ENCODE peak calls at places on chromosome 1, in six cellular contexts. F is fibroblast of lung; N is left lung; P is cardiac muscle cell; I is CD8-positive, alpha-beta T cell; Z is ascending aorta. O is an unnamed sample. For H3K4me1, the result is how much of the 10 kb centered on the place peaks cover.

GRCh38 chr1:21278898-21279819 is 11.1 kb downstream of the ECE1 start:
- DNase-seq in F (peak), N (no peak), P (no peak), I (no peak), Z (no peak), O (no peak)

GRCh38 chr1:172085372-172085771 is 244.1 kb downstream of the DNM3 start:
- DNase-seq in F (no peak), N (no peak), P (no peak), I (no peak), Z (no peak), O (no peak)

GRCh38 chr1:2858676-2859075 is 57.2 kb upstream of the TTC34 start:
- DNase-seq in F (no peak), N (no peak), P (no peak), I (no peak), Z (no peak), O (no peak)

GRCh38 chr1:181405584-181405983 is 77.7 kb upstream of the CACNA1E start:
- DNase-seq in F (no peak), N (no peak), P (no peak), I (no peak), Z (no peak), O (no peak)

GRCh38 chr1:167996266-167996665 is 59.4 kb upstream of the MPC2 start:
- DNase-seq in F (no peak), N (no peak), P (no peak), I (no peak), Z (no peak), O (no peak)

GRCh38 chr1:162822391-162823200 is 32.1 kb downstream of the HSD17B7 start:
- DNase-seq in F (peak), N (peak), P (peak), I (no peak), Z (no peak), O (no peak)

GRCh38 chr1:958823-959729 is at the start of gene NOC2L:
- DNase-seq in F (peak), N (peak), P (peak), I (peak), Z (peak), O (peak)

GRCh38 chr1:60073605-60074278 is at the start of gene C1orf87:
- DNase-seq in F (no peak), N (peak), P (peak), I (no peak), Z (no peak), O (peak)

GRCh38 chr1:243336163-243336562 is 80.3 kb downstream of the SDCCAG8 start:
- DNase-seq in F (no peak), N (no peak), P (no peak), I (no peak), Z (no peak), O (no peak)

GRCh38 chr1:19926296-19927129 is 3.1 kb upstream of the PLA2G2E start:
- DNase-seq in F (peak), N (no peak), P (no peak), I (no peak), Z (no peak), O (no peak)

GRCh38 chr1:19734472-19734999 is 65.2 kb downstream of the TMCO4 start:
- DNase-seq in F (peak), N (no peak), P (no peak), I (no peak), Z (no peak), O (no peak)

GRCh38 chr1:30466026-30466425 is 257.4 kb downstream of the MATN1 start:
- DNase-seq in F (no peak), N (no peak), P (no peak), I (no peak), Z (no peak), O (no peak)

GRCh38 chr1:209756608-209757445 is 974 bp downstream of the TRAF3IP3 start:
- DNase-seq in F (no peak), N (peak), P (no peak), I (peak), Z (no peak), O (peak)

GRCh38 chr1:162548170-162548569 is 13.4 kb upstream of the UAP1 start:
- DNase-seq in F (peak), N (no peak), P (no peak), I (peak), Z (no peak), O (no peak)

GRCh38 chr1:243849089-243850012 is 692 bp downstream of the AKT3 start:
- DNase-seq in F (peak), N (peak), P (peak), I (peak), Z (no peak), O (peak)

GRCh38 chr1:237672748-237673147 is 218.0 kb downstream of the ZP4 start:
- DNase-seq in F (no peak), N (no peak), P (no peak), I (no peak), Z (no peak), O (no peak)

GRCh38 chr1:198672124-198672523 is 33.3 kb downstream of the PTPRC start:
- DNase-seq in F (peak), N (no peak), P (no peak), I (no peak), Z (no peak), O (no peak)
- H3K4me1 ChIP-seq in F (under half), N (under half), P (under half), I (half or more), Z (under half), O (half or more)

DNA sequence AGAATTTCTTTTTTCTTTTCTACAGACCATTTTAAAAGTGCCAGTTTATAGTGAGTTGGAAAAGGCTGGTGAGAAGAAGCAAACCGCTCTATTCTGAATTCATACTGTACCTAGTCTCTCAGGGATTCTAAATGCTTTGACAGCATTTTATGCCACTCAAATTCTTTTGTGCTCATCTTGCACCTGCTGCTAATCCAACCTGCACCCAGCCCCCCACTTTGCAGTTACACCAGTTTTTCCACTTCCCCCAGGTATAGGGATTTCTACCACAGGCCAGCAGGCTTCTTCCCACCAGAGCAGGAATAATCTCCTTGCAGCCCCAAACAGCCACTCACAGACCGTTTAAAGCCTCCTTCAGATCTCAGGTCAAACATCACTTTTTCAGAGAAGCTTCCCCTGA is 112.3 kb downstream of the RERE start:
- DNase-seq in F (no peak), N (no peak), P (no peak), I (no peak), Z (no peak), O (no peak)
- H3K27ac ChIP-seq in F (no peak), N (no peak), P (peak), I (no peak), Z (no peak), O (no peak)

GRCh38 chr1:4601986-4602385 is 52.4 kb upstream of the AJAP1 start:
- DNase-seq in F (no peak), N (no peak), P (no peak), I (no peak), Z (no peak), O (no peak)
- H3K4me1 ChIP-seq in F (under half), N (under half), P (under half), I (under half), Z (under half), O (under half)

DNA sequence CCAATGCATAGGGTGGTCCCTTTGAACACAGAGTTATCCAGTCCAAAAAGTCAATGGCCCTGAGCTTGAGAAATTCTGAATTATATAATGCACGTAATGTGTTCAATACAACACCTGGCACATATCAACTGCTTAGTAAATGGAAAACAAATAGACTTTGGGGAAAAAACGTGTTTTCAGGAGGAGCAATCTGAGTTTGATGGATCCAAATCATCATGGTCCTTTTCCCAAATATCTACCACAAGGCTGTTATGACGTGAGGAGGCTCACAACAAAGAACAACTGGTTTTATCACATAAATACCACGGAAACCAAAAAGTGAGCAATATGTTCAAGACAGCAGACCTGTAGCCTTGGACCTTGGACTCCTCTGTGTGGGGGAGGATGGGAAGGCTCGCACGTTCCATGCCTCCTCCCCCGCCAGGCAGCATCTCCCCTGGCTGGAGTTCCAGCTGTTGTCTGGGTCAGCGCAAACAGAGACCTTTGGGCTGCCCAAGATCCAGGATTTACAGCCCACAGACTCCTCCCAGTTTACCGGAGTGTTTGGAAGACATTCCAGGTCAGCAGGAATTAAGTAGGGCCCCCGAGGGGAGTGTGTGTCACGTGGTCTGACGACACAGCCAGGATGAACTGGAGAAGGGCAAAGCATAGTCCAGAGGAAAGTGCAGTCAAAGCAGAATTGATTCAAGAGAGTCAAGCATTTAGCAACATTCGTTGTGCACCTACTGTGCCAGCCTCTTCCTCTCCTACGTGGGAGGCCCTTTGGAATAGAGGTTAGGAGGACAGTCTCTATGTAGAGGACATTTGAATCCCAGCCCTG is 32.2 kb upstream of the MED18 start:
- DNase-seq in F (peak), N (no peak), P (peak), I (no peak), Z (no peak), O (no peak)
- H3K27ac ChIP-seq in F (no peak), N (no peak), P (peak), I (no peak), Z (no peak), O (no peak)

GRCh38 chr1:201063190-201063544 is 39.7 kb upstream of the KIF21B start:
- DNase-seq in F (no peak), N (no peak), P (no peak), I (no peak), Z (no peak), O (no peak)
- H3K4me1 ChIP-seq in F (under half), N (under half), P (under half), I (under half), Z (under half), O (under half)